ENCODE peak calls at places on chromosomes 1 and 21, in eight cellular contexts. Z is right lobe of liver, T is fibroblast of pulmonary artery, N is neural progenitor cell, G is fibroblast of mammary gland, E is A673, U is omental fat pad, M is A549. Y is an unnamed sample.

GRCh38 chr21:38664821-38665220 is 140.9 kb upstream of the ETS2 start:
- DNase-seq in Z (no peak), T (no peak), N (no peak), G (peak), E (no peak), U (no peak), M (no peak), Y (no peak)

GRCh38 chr1:202343652-202344349 is 2.1 kb upstream of the UBE2T start:
- DNase-seq in Z (no peak), T (peak), N (peak), G (peak), E (peak), U (no peak), M (peak), Y (no peak)

GRCh38 chr1:248696261-248696660 is 6.3 kb downstream of the OR14I1 start:
- DNase-seq in Z (no peak), T (no peak), N (no peak), G (no peak), E (peak), U (no peak), M (peak), Y (no peak)

GRCh38 chr1:199283814-199284213 is 645.0 kb downstream of the PTPRC start:
- DNase-seq in Z (no peak), T (no peak), N (no peak), G (no peak), E (no peak), U (no peak), M (no peak), Y (no peak)

GRCh38 chr1:158117854-158118691 is 62.6 kb upstream of the CD1D start:
- DNase-seq in Z (peak), T (peak), N (peak), G (peak), E (peak), U (no peak), M (peak), Y (no peak)

GRCh38 chr1:90899263-90899662 is 122.6 kb downstream of the ZNF644 start:
- DNase-seq in Z (no peak), T (no peak), N (no peak), G (no peak), E (no peak), U (no peak), M (no peak), Y (no peak)

GRCh38 chr1:211947396-211948295 is 87.7 kb downstream of the INTS7 start:
- DNase-seq in Z (no peak), T (no peak), N (peak), G (no peak), E (no peak), U (no peak), M (no peak), Y (no peak)

GRCh38 chr1:234611799-234612351 is 1.9 kb upstream of the IRF2BP2 start:
- DNase-seq in Z (peak), T (no peak), N (peak), G (no peak), E (no peak), U (no peak), M (peak), Y (no peak)

GRCh38 chr1:218558411-218558810 is 213.3 kb downstream of the TGFB2 start:
- DNase-seq in Z (no peak), T (no peak), N (no peak), G (no peak), E (no peak), U (no peak), M (no peak), Y (no peak)
- TF ChIP-seq CTCF in Z (no peak), T (no peak), N (no peak), G (no peak), E (no peak), U (no peak), M (no peak), Y (no peak)

GRCh38 chr1:101816262-101816661 is 180.5 kb downstream of the OLFM3 start:
- DNase-seq in Z (no peak), T (no peak), N (no peak), G (no peak), E (peak), U (no peak), M (no peak), Y (no peak)

GRCh38 chr1:101820080-101820479 is 176.6 kb downstream of the OLFM3 start:
- DNase-seq in Z (no peak), T (peak), N (peak), G (peak), E (peak), U (no peak), M (peak), Y (no peak)
- TF ChIP-seq CTCF in Z (peak), T (peak), N (peak), G (peak), E (peak), U (no peak), M (peak), Y (peak)

GRCh38 chr1:9726905-9727595 is 75.5 kb downstream of the PIK3CD start:
- DNase-seq in Z (no peak), T (no peak), N (no peak), G (no peak), E (no peak), U (no peak), M (no peak), Y (no peak)

GRCh38 chr1:9726406-9726805 is 74.9 kb downstream of the PIK3CD start:
- DNase-seq in Z (no peak), T (no peak), N (no peak), G (no peak), E (no peak), U (no peak), M (no peak), Y (no peak)

GRCh38 chr1:9723068-9723805 is 71.7 kb downstream of the PIK3CD start:
- DNase-seq in Z (no peak), T (no peak), N (no peak), G (no peak), E (no peak), U (no peak), M (no peak), Y (no peak)

GRCh38 chr1:9723926-9724325 is 72.4 kb downstream of the PIK3CD start:
- DNase-seq in Z (no peak), T (no peak), N (no peak), G (no peak), E (no peak), U (no peak), M (no peak), Y (no peak)

GRCh38 chr1:9724706-9725476 is 73.4 kb downstream of the PIK3CD start:
- DNase-seq in Z (peak), T (peak), N (peak), G (peak), E (peak), U (no peak), M (peak), Y (no peak)
- TF ChIP-seq CTCF in Z (peak), T (peak), N (peak), G (peak), E (peak), U (no peak), M (peak), Y (peak)

GRCh38 chr1:13965770-13966398 is 265.9 kb downstream of the PRDM2 start:
- DNase-seq in Z (peak), T (peak), N (peak), G (peak), E (peak), U (no peak), M (peak), Y (peak)
- TF ChIP-seq CTCF in Z (peak), T (peak), N (peak), G (peak), E (peak), U (no peak), M (no peak), Y (peak)

GRCh38 chr1:3471356-3472087 is 17.1 kb downstream of the ARHGEF16 start:
- DNase-seq in Z (peak), T (peak), N (peak), G (peak), E (peak), U (no peak), M (peak), Y (no peak)
- TF ChIP-seq CTCF in Z (peak), T (peak), N (peak), G (peak), E (peak), U (no peak), M (peak), Y (peak)

GRCh38 chr1:112923234-112923955 is 32.6 kb downstream of the SLC16A1 start:
- DNase-seq in Z (peak), T (no peak), N (no peak), G (no peak), E (no peak), U (no peak), M (no peak), Y (no peak)

GRCh38 chr1:112923956-112924349 is 32.0 kb downstream of the SLC16A1 start:
- DNase-seq in Z (no peak), T (no peak), N (no peak), G (no peak), E (no peak), U (no peak), M (no peak), Y (no peak)

GRCh38 chr1:112927462-112927971 is 28.5 kb downstream of the SLC16A1 start:
- DNase-seq in Z (no peak), T (no peak), N (no peak), G (no peak), E (peak), U (no peak), M (no peak), Y (no peak)

GRCh38 chr1:112926858-112927257 is 29.1 kb downstream of the SLC16A1 start:
- DNase-seq in Z (no peak), T (no peak), N (no peak), G (no peak), E (no peak), U (no peak), M (no peak), Y (no peak)

DNA sequence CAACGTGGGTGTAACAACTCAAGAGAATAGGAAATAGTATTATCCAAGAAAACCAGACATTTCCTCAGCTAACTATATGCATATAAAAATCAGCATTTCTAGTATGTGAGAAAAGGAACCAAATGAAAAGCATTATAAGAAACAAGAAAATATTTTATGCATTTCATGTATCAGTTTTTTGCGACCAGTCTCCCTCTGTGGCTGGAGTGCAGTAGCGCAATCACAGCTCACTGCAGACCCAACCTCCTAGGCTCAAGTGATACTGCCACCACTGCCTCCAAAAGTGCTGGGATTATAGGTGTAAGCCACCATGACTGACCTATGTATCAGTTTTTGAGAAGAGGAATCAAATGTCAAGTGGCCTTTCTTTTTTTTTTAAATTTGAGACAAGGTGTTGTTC is 31.0 kb downstream of the SLC16A1 start:
- DNase-seq in Z (no peak), T (no peak), N (no peak), G (no peak), E (no peak), U (no peak), M (no peak), Y (no peak)
- TF ChIP-seq CTCF in Z (no peak), T (peak), N (no peak), G (no peak), E (peak), U (no peak), M (no peak), Y (no peak)

DNA sequence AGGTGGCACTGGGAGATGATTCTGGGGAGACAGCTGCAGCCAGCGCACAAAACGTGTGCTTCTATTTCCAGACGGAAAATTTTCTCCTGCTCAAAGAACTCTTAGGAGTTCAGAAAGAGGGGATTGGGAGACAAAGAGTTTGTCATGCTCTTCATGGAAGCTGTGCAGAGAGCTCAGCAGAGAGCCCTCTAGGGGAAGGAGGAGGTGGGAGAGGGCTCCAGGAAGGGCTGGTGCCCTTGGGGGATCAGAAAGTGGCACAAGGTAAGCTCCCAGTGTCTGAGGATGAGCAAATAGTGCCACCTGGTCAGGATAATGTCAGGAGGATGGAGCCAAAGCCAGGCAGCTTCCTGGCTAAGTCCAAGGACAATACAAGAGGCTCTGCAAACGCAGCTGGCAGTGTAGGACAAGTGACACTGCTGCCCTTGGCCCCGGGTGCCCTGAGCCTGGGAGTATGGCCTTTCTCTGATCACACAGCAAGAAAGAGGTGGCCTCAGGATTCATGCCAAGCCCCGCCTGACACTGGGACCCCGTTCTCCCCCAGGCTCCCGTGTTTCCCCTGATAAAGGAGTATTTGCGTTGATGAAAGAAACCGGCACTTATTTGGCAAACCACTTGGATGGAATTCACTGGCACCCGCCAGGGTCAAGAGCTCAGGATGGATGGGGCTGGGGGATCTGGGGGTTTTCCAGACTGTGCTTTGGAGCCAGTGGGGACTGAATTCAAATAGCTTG is 254.0 kb downstream of the PTPRU start:
- DNase-seq in Z (no peak), T (no peak), N (no peak), G (no peak), E (no peak), U (no peak), M (no peak), Y (peak)
- TF ChIP-seq CTCF in Z (no peak), T (no peak), N (peak), G (no peak), E (peak), U (no peak), M (no peak), Y (no peak)

DNA sequence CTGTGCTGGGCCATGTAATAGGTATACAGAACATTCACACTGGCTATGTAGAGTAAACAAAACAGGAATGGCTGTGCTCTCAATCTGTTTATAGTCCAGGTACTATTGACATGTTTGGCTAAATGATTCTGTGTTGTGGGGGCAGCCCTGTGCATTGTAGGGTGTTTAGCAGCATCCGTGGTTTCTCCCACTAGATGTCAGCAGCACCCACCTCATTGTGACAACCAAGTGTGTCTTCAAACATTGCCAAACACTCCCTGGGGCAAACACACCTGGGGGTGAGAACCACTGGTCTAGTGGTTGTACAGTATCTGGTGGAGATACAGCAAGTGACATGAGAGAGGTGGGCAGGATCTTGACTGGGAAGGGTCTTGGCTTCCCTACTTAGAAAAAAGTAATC is 80.4 kb upstream of the SPATA6 start:
- DNase-seq in Z (no peak), T (peak), N (peak), G (peak), E (peak), U (no peak), M (peak), Y (no peak)
- TF ChIP-seq CTCF in Z (peak), T (peak), N (peak), G (peak), E (peak), U (no peak), M (peak), Y (no peak)

GRCh38 chr1:220485791-220486190 is 42.1 kb upstream of the MARK1 start:
- DNase-seq in Z (no peak), T (no peak), N (no peak), G (no peak), E (no peak), U (no peak), M (no peak), Y (no peak)

GRCh38 chr1:220483700-220484099 is 44.2 kb upstream of the MARK1 start:
- DNase-seq in Z (no peak), T (peak), N (no peak), G (peak), E (no peak), U (no peak), M (peak), Y (no peak)

GRCh38 chr1:220487297-220487820 is 40.6 kb upstream of the MARK1 start:
- DNase-seq in Z (no peak), T (peak), N (peak), G (peak), E (peak), U (no peak), M (peak), Y (no peak)

GRCh38 chr1:220484135-220484534 is 43.8 kb upstream of the MARK1 start:
- DNase-seq in Z (no peak), T (no peak), N (no peak), G (peak), E (no peak), U (no peak), M (no peak), Y (no peak)

DNA sequence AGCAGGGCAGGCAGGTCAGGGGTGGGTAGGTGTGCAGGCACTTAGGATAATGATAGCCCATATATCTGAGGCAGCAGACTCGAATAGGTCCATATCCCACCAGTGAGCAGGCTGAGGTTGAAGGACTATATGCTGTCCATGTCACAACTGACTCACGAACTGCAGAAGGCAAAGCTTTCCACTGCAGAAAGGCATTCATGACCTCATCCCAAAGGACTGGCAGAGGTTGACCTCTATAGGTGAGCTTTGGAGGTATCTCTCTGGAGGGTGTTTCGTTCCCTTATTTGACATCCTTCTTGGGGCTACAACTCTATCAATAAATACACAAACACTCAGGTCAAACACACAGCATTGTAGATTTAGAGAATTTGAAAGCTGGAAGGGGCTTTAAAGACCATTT is 42.8 kb upstream of the MARK1 start:
- DNase-seq in Z (no peak), T (no peak), N (no peak), G (no peak), E (no peak), U (no peak), M (no peak), Y (no peak)
- TF ChIP-seq CTCF in Z (no peak), T (no peak), N (no peak), G (no peak), E (no peak), U (no peak), M (no peak), Y (no peak)

Y was measured in osteocyte.